ENCODE peak calls at places on chromosomes 11 and 22, in seven cellular contexts. One of them, this sample, is unnamed.

GRCh38 chr11:128181090-128181485 is 406.3 kb downstream of the ETS1 start:
- DNase-seq in MCF 10A: no peak
- DNase-seq in kidney tubule cell: no peak
- DNase-seq in cardiac fibroblast: peak; percentile 96
- DNase-seq in lower lobe of right lung: no peak
- DNase-seq in T-helper 2 cell: no peak
- DNase-seq in GM23338: no peak
- DNase-seq in this sample: no peak

GRCh38 chr11:19676508-19677379 is 35.9 kb upstream of the NAV2 start:
- DNase-seq in MCF 10A: no peak
- DNase-seq in kidney tubule cell: no peak
- DNase-seq in cardiac fibroblast: peak; percentile 51
- DNase-seq in lower lobe of right lung: no peak
- DNase-seq in T-helper 2 cell: no peak
- DNase-seq in GM23338: peak; percentile 27
- DNase-seq in this sample: no peak

GRCh38 chr11:130829801-130830562 is 86.3 kb downstream of the SNX19 start:
- DNase-seq in MCF 10A: no peak
- DNase-seq in kidney tubule cell: no peak
- DNase-seq in cardiac fibroblast: peak; percentile 67
- DNase-seq in lower lobe of right lung: no peak
- DNase-seq in T-helper 2 cell: no peak
- DNase-seq in GM23338: no peak
- DNase-seq in this sample: no peak

GRCh38 chr22:49647346-49648026 is 180.2 kb downstream of the BRD1 start:
- DNase-seq in MCF 10A: no peak
- DNase-seq in kidney tubule cell: no peak
- DNase-seq in cardiac fibroblast: no peak
- DNase-seq in lower lobe of right lung: no peak
- DNase-seq in T-helper 2 cell: no peak
- DNase-seq in GM23338: no peak
- DNase-seq in this sample: no peak

GRCh38 chr11:77650165-77650564 is 12.6 kb upstream of the CLNS1A start:
- DNase-seq in MCF 10A: no peak
- DNase-seq in kidney tubule cell: no peak
- DNase-seq in cardiac fibroblast: no peak
- DNase-seq in lower lobe of right lung: no peak
- DNase-seq in T-helper 2 cell: no peak
- DNase-seq in GM23338: no peak
- DNase-seq in this sample: no peak

GRCh38 chr22:17570851-17571631 is 7.7 kb downstream of the SLC25A18 start:
- DNase-seq in MCF 10A: peak; percentile 98
- DNase-seq in kidney tubule cell: peak; percentile 69
- DNase-seq in cardiac fibroblast: peak; percentile 95
- DNase-seq in lower lobe of right lung: peak; percentile 71
- DNase-seq in T-helper 2 cell: no peak
- DNase-seq in GM23338: no peak
- DNase-seq in this sample: no peak

GRCh38 chr11:66473167-66473566 is 6.5 kb downstream of the PELI3 start:
- DNase-seq in MCF 10A: no peak
- DNase-seq in kidney tubule cell: no peak
- DNase-seq in cardiac fibroblast: no peak
- DNase-seq in lower lobe of right lung: no peak
- DNase-seq in T-helper 2 cell: no peak
- DNase-seq in GM23338: no peak
- DNase-seq in this sample: no peak

GRCh38 chr11:90288207-90288821 is 65.5 kb upstream of the CHORDC1 start:
- DNase-seq in MCF 10A: peak; percentile 34
- DNase-seq in kidney tubule cell: peak; percentile 54
- DNase-seq in cardiac fibroblast: peak; percentile 16
- DNase-seq in lower lobe of right lung: no peak
- DNase-seq in T-helper 2 cell: no peak
- DNase-seq in GM23338: peak; percentile 57
- DNase-seq in this sample: no peak

GRCh38 chr11:66002648-66003225 is 434 bp downstream of the BANF1 start:
- DNase-seq in MCF 10A: peak; percentile 45
- DNase-seq in kidney tubule cell: no peak
- DNase-seq in cardiac fibroblast: peak; percentile 46
- DNase-seq in lower lobe of right lung: peak; percentile 73
- DNase-seq in T-helper 2 cell: no peak
- DNase-seq in GM23338: peak; percentile 39
- DNase-seq in this sample: no peak

GRCh38 chr11:72786305-72787261 is 7.3 kb downstream of the STARD10 start:
- DNase-seq in MCF 10A: no peak
- DNase-seq in kidney tubule cell: no peak
- DNase-seq in cardiac fibroblast: no peak
- DNase-seq in lower lobe of right lung: peak; percentile 86
- DNase-seq in T-helper 2 cell: no peak
- DNase-seq in GM23338: no peak
- DNase-seq in this sample: no peak

GRCh38 chr11:12518606-12519385 is 141.4 kb downstream of the PARVA start:
- DNase-seq in MCF 10A: no peak
- DNase-seq in kidney tubule cell: no peak
- DNase-seq in cardiac fibroblast: no peak
- DNase-seq in lower lobe of right lung: no peak
- DNase-seq in T-helper 2 cell: no peak
- DNase-seq in GM23338: no peak
- DNase-seq in this sample: no peak

GRCh38 chr22:17773606-17774205 is 563 bp downstream of the BID start:
- DNase-seq in MCF 10A: peak; percentile 47
- DNase-seq in kidney tubule cell: peak; percentile 58
- DNase-seq in cardiac fibroblast: no peak
- DNase-seq in lower lobe of right lung: peak; percentile 65
- DNase-seq in T-helper 2 cell: peak; percentile 32
- DNase-seq in GM23338: peak; percentile 83
- DNase-seq in this sample: peak; percentile 75

GRCh38 chr11:326842-327580 is 6.4 kb upstream of the IFITM3 start:
- DNase-seq in MCF 10A: peak; percentile 46
- DNase-seq in kidney tubule cell: peak; percentile 71
- DNase-seq in cardiac fibroblast: peak; percentile 94
- DNase-seq in lower lobe of right lung: peak; percentile 88
- DNase-seq in T-helper 2 cell: peak; percentile 53
- DNase-seq in GM23338: no peak
- DNase-seq in this sample: peak; percentile 70

GRCh38 chr11:123166095-123166559 is 28.9 kb downstream of the CLMP start:
- DNase-seq in MCF 10A: peak; percentile 67
- DNase-seq in kidney tubule cell: no peak
- DNase-seq in cardiac fibroblast: peak; percentile 87
- DNase-seq in lower lobe of right lung: peak; percentile 51
- DNase-seq in T-helper 2 cell: no peak
- DNase-seq in GM23338: peak; percentile 92
- DNase-seq in this sample: peak; percentile 30

GRCh38 chr11:73055655-73056354 is 86.3 kb downstream of the FCHSD2 start:
- DNase-seq in MCF 10A: no peak
- DNase-seq in kidney tubule cell: no peak
- DNase-seq in cardiac fibroblast: no peak
- DNase-seq in lower lobe of right lung: no peak
- DNase-seq in T-helper 2 cell: no peak
- DNase-seq in GM23338: no peak
- DNase-seq in this sample: no peak

GRCh38 chr11:67586568-67587250 is 3.1 kb downstream of the GSTP1 start:
- DNase-seq in MCF 10A: no peak
- DNase-seq in kidney tubule cell: no peak
- DNase-seq in cardiac fibroblast: no peak
- DNase-seq in lower lobe of right lung: no peak
- DNase-seq in T-helper 2 cell: no peak
- DNase-seq in GM23338: no peak
- DNase-seq in this sample: no peak

GRCh38 chr11:14620027-14620511 is 23.5 kb upstream of the PDE3B start:
- DNase-seq in MCF 10A: no peak
- DNase-seq in kidney tubule cell: no peak
- DNase-seq in cardiac fibroblast: peak; percentile 31
- DNase-seq in lower lobe of right lung: no peak
- DNase-seq in T-helper 2 cell: no peak
- DNase-seq in GM23338: no peak
- DNase-seq in this sample: no peak

GRCh38 chr11:130874955-130875531 is 41.2 kb downstream of the SNX19 start:
- DNase-seq in MCF 10A: no peak
- DNase-seq in kidney tubule cell: peak; percentile 24
- DNase-seq in cardiac fibroblast: no peak
- DNase-seq in lower lobe of right lung: no peak
- DNase-seq in T-helper 2 cell: no peak
- DNase-seq in GM23338: no peak
- DNase-seq in this sample: no peak

GRCh38 chr11:75896843-75897419 is 81.9 kb downstream of the UVRAG start:
- DNase-seq in MCF 10A: peak; percentile 54
- DNase-seq in kidney tubule cell: peak; percentile 43
- DNase-seq in cardiac fibroblast: peak; percentile 65
- DNase-seq in lower lobe of right lung: no peak
- DNase-seq in T-helper 2 cell: no peak
- DNase-seq in GM23338: peak; percentile 58
- DNase-seq in this sample: no peak

GRCh38 chr11:95584180-95584579 is 205.4 kb downstream of the FAM76B start:
- DNase-seq in MCF 10A: peak; percentile 8
- DNase-seq in kidney tubule cell: peak; percentile 7
- DNase-seq in cardiac fibroblast: peak; percentile 39
- DNase-seq in lower lobe of right lung: no peak
- DNase-seq in T-helper 2 cell: no peak
- DNase-seq in GM23338: no peak
- DNase-seq in this sample: no peak

GRCh38 chr22:29703595-29704195 is 16.1 kb upstream of the CABP7 start:
- DNase-seq in MCF 10A: no peak
- DNase-seq in kidney tubule cell: no peak
- DNase-seq in cardiac fibroblast: no peak
- DNase-seq in lower lobe of right lung: no peak
- DNase-seq in T-helper 2 cell: no peak
- DNase-seq in GM23338: no peak
- DNase-seq in this sample: no peak

GRCh38 chr22:42473484-42474193 is 41.4 kb upstream of the NFAM1 start:
- DNase-seq in MCF 10A: peak; percentile 74
- DNase-seq in kidney tubule cell: peak; percentile 68
- DNase-seq in cardiac fibroblast: peak; percentile 76
- DNase-seq in lower lobe of right lung: no peak
- DNase-seq in T-helper 2 cell: no peak
- DNase-seq in GM23338: peak; percentile 84
- DNase-seq in this sample: no peak

GRCh38 chr22:20001082-20001638 is 15.5 kb downstream of the ARVCF start:
- DNase-seq in MCF 10A: no peak
- DNase-seq in kidney tubule cell: no peak
- DNase-seq in cardiac fibroblast: peak; percentile 16
- DNase-seq in lower lobe of right lung: no peak
- DNase-seq in T-helper 2 cell: no peak
- DNase-seq in GM23338: peak; percentile 33
- DNase-seq in this sample: no peak

GRCh38 chr11:80136991-80137390 is 696.2 kb upstream of the TENM4 start:
- DNase-seq in MCF 10A: no peak
- DNase-seq in kidney tubule cell: peak; percentile 82
- DNase-seq in cardiac fibroblast: peak; percentile 63
- DNase-seq in lower lobe of right lung: no peak
- DNase-seq in T-helper 2 cell: no peak
- DNase-seq in GM23338: no peak
- DNase-seq in this sample: no peak